ENCODE peak calls at places on chromosome 20, in five cellular contexts. T is kidney, Y is IMR-90, I is neural progenitor cell, F is GM23248. M is an unnamed sample.

GRCh38 chr20:14093652-14094051 is 98.3 kb downstream of the MACROD2 start:
- DNase-seq in T (no peak), Y (no peak), I (no peak), F (no peak), M (no peak)

GRCh38 chr20:57711826-57712225 is 2.0 kb upstream of the PMEPA1 start:
- DNase-seq in T (no peak), Y (no peak), I (no peak), F (no peak), M (no peak)

GRCh38 chr20:3446779-3447178 is 24.0 kb upstream of the ATRN start:
- DNase-seq in T (no peak), Y (no peak), I (no peak), F (no peak), M (no peak)

GRCh38 chr20:35368616-35369423 is 43.0 kb downstream of the UQCC1 start:
- DNase-seq in T (no peak), Y (no peak), I (peak; percentile 36), F (peak; percentile 14), M (no peak)

GRCh38 chr20:51562027-51562333 is 19.5 kb upstream of the NFATC2 start:
- DNase-seq in T (no peak), Y (peak; percentile 19), I (no peak), F (peak; percentile 64), M (no peak)

GRCh38 chr20:17964073-17964472 is 4.5 kb downstream of the SNX5 start:
- DNase-seq in T (no peak), Y (no peak), I (no peak), F (no peak), M (no peak)

GRCh38 chr20:49909499-49910339 is 5.6 kb downstream of the SPATA2 start:
- DNase-seq in T (no peak), Y (no peak), I (peak; percentile 71), F (no peak), M (no peak)

GRCh38 chr20:54545959-54546358 is 70.6 kb downstream of the DOK5 start:
- DNase-seq in T (no peak), Y (peak; percentile 36), I (no peak), F (peak; percentile 4), M (no peak)

GRCh38 chr20:56352656-56353055 is 6.1 kb upstream of the FAM210B start:
- DNase-seq in T (no peak), Y (peak; percentile 27), I (no peak), F (peak; percentile 78), M (no peak)

GRCh38 chr20:5215592-5216304 is 88.9 kb downstream of the CDS2 start:
- DNase-seq in T (no peak), Y (peak; percentile 33), I (no peak), F (peak; percentile 15), M (no peak)

GRCh38 chr20:23243791-23244190 is 106.8 kb upstream of the NXT1 start:
- DNase-seq in T (no peak), Y (no peak), I (no peak), F (no peak), M (no peak)

DNA sequence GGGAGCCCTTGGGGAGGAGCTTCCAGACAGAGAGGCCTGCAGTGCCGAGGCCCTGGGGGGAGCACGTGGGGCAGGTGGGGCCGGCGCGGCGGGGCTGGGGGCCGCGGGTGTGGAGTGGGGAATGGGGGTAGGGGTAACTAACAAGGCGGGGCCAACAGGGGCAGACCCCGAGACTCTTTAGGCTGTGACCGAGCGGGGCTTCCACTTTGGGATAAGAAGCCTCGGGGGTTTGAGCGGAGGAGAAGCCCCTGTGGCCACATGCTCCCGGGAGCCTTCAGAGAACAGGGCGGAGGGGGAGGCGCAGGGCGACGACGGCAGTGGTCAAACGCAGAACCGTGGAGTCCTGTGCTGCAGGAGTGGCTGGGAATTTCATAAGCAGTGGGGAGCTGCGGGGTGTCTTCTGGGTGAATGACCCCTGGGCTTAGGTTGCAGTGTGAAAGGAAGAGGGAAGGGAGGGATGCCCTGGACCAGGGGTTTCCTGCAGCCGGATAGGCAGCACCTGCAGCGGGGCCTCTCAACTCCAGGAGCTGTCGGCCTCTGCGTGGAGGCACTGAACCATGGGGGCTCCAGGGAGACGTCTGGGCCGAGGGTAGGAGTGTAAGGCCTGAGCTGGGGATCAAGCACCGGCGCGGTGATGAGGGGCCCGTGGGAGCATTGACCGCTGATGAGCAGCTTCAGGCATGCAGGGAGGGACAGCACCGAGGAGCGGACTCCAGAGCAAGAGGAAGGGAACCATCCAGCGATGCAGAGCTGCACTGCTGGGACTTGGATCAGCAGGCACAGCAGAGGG is 121.0 kb downstream of the SYNDIG1 start:
- DNase-seq in T (no peak), Y (no peak), I (no peak), F (no peak), M (no peak)
- H3K9ac ChIP-seq in T (no peak overlapping the region), Y (no peak overlapping the region), I (no peak overlapping the region), F (no peak overlapping the region), M (no peak overlapping the region)

GRCh38 chr20:38881806-38882440 is 44.3 kb upstream of the FAM83D start:
- DNase-seq in T (no peak), Y (no peak), I (no peak), F (no peak), M (no peak)
- H3K9ac ChIP-seq in T (no peak overlapping the region), Y (no peak overlapping the region), I (no peak overlapping the region), F (no peak overlapping the region), M (no peak overlapping the region)

DNA sequence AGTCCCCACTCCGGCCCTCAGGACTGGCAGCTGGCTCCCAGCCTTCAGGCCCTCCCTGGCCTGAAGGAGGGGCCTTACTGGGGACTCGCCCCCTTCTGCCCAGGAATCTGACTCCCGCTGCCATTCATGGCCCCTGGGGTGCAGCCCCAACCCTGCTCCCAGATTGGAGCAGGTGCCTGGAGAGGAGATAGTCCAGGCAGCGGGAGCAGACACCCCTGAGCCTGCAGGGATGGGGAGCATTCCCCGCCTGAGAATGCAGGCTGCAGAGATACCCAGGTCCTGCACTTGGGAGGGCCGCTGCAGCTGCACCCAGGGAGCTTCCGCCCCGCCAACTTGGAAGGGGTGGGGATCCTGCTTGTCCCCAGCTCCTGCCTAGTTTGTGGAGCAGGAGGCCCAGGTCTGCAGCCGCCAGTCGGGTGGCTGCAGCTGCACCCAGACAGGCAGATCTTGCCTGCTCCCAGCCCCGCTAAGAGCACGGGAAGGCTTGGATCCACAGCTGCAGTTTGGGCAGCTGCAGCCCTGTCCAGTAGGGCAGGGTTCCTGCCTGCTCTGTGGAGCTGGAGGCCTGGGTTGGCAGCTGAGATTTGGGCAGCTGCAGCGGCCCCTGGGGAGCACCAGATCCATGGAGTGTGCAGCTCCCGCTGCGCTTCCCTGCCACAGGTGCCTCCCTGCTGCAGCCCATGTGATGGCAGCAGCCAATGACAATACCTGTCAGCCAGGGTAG is 5.2 kb downstream of the GTSF1L start:
- DNase-seq in T (no peak), Y (no peak), I (peak; percentile 23), F (no peak), M (no peak)
- H3K9ac ChIP-seq in T (no peak overlapping the region), Y (no peak overlapping the region), I (no peak overlapping the region), F (no peak overlapping the region), M (no peak overlapping the region)

DNA sequence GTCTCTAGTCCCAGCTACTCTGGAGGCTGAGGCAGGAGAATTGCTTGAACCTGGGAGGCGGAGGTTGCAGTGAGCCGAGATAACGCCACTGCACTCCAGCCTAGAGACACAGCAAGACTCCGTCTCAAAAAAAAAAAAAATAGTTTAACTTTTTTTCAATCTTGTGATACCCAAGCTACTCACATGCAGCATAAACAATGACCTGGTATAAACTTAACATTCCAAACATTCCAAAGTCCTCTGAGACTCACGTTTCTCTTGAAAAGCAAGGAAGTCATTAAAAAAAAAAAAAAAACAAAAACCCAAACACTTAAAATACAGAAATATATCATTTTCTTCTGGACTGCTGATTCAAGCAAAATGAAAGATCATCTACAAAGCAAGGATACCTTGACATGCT is 14.3 kb downstream of the CRNKL1 start:
- DNase-seq in T (no peak), Y (peak; percentile 79), I (no peak), F (peak; percentile 50), M (no peak)
- H3K9ac ChIP-seq in T (no peak overlapping the region), Y (no peak overlapping the region), I (no peak overlapping the region), F (no peak overlapping the region), M (no peak overlapping the region)